ENCODE peak calls at places on chromosomes 13 and 19, in four cellular contexts. W is uterus, J is MM.1S, S is foreskin fibroblast. K is an unnamed sample.

GRCh38 chr19:34666958-34667265 is 10.0 kb downstream of the SCGB2B2 start:
- DNase-seq in W (no peak), J (no peak), S (no peak), K (no peak)

GRCh38 chr19:34995551-34995950 is 4.6 kb upstream of the GRAMD1A start:
- DNase-seq in W (no peak), J (no peak), S (no peak), K (no peak)

GRCh38 chr13:64675256-64675892 is 2554.8 kb downstream of the PCDH9 start:
- DNase-seq in W (no peak), J (no peak), S (peak), K (no peak)

GRCh38 chr19:10290439-10290875 is 705 bp downstream of the ICAM5 start:
- DNase-seq in W (no peak), J (no peak), S (peak), K (no peak)

GRCh38 chr13:28394422-28394821 is 100.5 kb downstream of the FLT1 start:
- DNase-seq in W (no peak), J (no peak), S (peak), K (no peak)

GRCh38 chr13:32883501-32883900 is 132.7 kb upstream of the KL start:
- DNase-seq in W (no peak), J (no peak), S (peak), K (no peak)

GRCh38 chr19:5949792-5950305 is 28.1 kb downstream of the RANBP3 start:
- DNase-seq in W (no peak), J (peak), S (no peak), K (peak)

GRCh38 chr13:99959538-99960230 is 11.9 kb downstream of the ZIC5 start:
- DNase-seq in W (no peak), J (peak), S (peak), K (no peak)

GRCh38 chr13:30222253-30222652 is 85.1 kb downstream of the KATNAL1 start:
- DNase-seq in W (no peak), J (no peak), S (peak), K (no peak)

GRCh38 chr19:52943134-52943883 is 19.4 kb downstream of the ZNF816 start:
- DNase-seq in W (no peak), J (no peak), S (no peak), K (no peak)

GRCh38 chr19:52943884-52944643 is 18.6 kb downstream of the ZNF816 start:
- DNase-seq in W (no peak), J (no peak), S (no peak), K (no peak)

GRCh38 chr19:52946322-52947310 is 16.1 kb downstream of the ZNF816 start:
- DNase-seq in W (peak), J (no peak), S (peak), K (no peak)

GRCh38 chr19:52948025-52948770 is 14.5 kb downstream of the ZNF816 start:
- DNase-seq in W (no peak), J (no peak), S (no peak), K (no peak)

GRCh38 chr19:52945652-52946321 is 16.9 kb downstream of the ZNF816 start:
- DNase-seq in W (no peak), J (no peak), S (no peak), K (no peak)
- H3K4me3 ChIP-seq in W (no peak), J (no peak), S (no peak), K (no peak)

DNA sequence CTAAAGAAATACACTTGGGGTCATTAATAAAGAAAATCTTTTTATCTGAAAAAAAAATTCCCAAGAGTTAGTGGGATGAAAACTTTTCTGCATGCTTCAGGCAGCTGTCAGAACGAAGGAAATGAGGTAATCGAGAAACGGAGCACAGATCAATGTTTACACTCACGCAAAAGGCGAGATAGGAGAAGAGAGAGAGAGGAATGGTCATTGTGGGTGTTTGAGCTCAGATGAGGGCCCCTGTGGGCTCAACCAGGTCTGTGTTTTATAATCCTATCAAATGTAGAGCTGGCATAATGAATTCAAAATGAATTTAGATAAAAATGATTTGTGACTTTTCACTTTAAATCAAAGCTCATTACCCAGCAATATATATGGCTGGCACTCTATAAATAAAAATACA is 6.3 kb upstream of the RXFP2 start:
- DNase-seq in W (no peak), J (no peak), S (peak), K (no peak)
- H3K4me3 ChIP-seq in W (no peak), J (no peak), S (no peak), K (no peak)

GRCh38 chr19:19626516-19627441 is 1.2 kb downstream of the LPAR2 start:
- DNase-seq in W (no peak), J (no peak), S (no peak), K (no peak)
- H3K4me3 ChIP-seq in W (no peak), J (no peak), S (no peak), K (no peak)

GRCh38 chr13:78040431-78040830 is 121.8 kb upstream of the EDNRB start:
- DNase-seq in W (no peak), J (no peak), S (no peak), K (no peak)
- H3K4me3 ChIP-seq in W (no peak), J (no peak), S (no peak), K (no peak)

DNA sequence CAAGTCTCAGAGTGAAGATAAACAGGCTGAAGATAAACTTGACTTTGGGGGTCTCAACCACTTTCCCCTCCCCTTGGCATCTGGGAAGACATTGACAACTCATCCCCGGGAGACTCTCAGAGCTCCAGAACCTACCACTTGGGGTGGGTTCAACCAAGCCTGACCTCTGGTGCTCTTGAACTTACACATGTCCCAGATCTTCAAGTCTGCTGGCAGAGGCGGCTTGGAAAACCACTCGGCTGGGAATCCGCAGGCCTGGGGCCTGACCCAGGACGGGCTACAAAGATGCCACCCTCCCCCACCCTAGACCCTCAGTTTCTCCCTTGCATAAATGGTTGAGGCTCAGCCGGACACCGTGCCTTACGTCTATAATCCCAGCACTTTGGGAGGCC is 512 bp downstream of the LRRC8E start:
- DNase-seq in W (no peak), J (no peak), S (no peak), K (no peak)
- H3K4me3 ChIP-seq in W (no peak), J (no peak), S (peak), K (peak)

GRCh38 chr19:38535212-38535611 is 82.5 kb downstream of the MAP4K1 start:
- DNase-seq in W (no peak), J (no peak), S (no peak), K (no peak)
- H3K4me3 ChIP-seq in W (no peak), J (no peak), S (no peak), K (no peak)

GRCh38 chr13:50928088-50928487 is 18.5 kb downstream of the RNASEH2B start:
- DNase-seq in W (no peak), J (no peak), S (no peak), K (no peak)
- H3K4me3 ChIP-seq in W (no peak), J (no peak), S (no peak), K (no peak)

K was measured in Jurkat, Clone E6-1.